ENCODE peak calls at places on chromosomes 4 and X, in five cellular contexts. V is A549, Q is H1, P is endodermal cell, W is transverse colon. U is an unnamed sample.

GRCh38 chrX:103687696-103688191 is 1.2 kb upstream of the MORF4L2 start:
- DNase-seq in V (peak; percentile 85), Q (peak; percentile 68), P (peak; percentile 94), W (peak; percentile 67), U (peak; percentile 23)

GRCh38 chr4:78057600-78058560 is 757 bp downstream of the FRAS1 start:
- DNase-seq in V (peak; percentile 33), Q (peak; percentile 61), P (peak; percentile 79), W (peak; percentile 40), U (peak; percentile 27)

GRCh38 chr4:13989496-13989895 is 362.0 kb upstream of the BOD1L1 start:
- DNase-seq in V (peak; percentile 10), Q (no peak), P (no peak), W (no peak), U (no peak)

GRCh38 chrX:49269768-49270248 is at the start of gene PPP1R3F:
- DNase-seq in V (no peak), Q (no peak), P (no peak), W (no peak), U (no peak)

GRCh38 chrX:116317409-116317808 is 119.0 kb upstream of the SLC6A14 start:
- DNase-seq in V (no peak), Q (no peak), P (peak; percentile 47), W (no peak), U (no peak)

GRCh38 chr4:3849140-3849539 is 83.0 kb downstream of the ADRA2C start:
- DNase-seq in V (no peak), Q (no peak), P (no peak), W (no peak), U (no peak)

GRCh38 chr4:25637581-25638220 is 17.9 kb upstream of the SLC34A2 start:
- DNase-seq in V (no peak), Q (no peak), P (no peak), W (no peak), U (no peak)

GRCh38 chr4:153764611-153765368 is 5.0 kb upstream of the RNF175 start:
- DNase-seq in V (no peak), Q (no peak), P (no peak), W (no peak), U (no peak)

GRCh38 chr4:121484633-121485032 is 103.8 kb upstream of the QRFPR start:
- DNase-seq in V (peak; percentile 38), Q (no peak), P (peak; percentile 77), W (no peak), U (no peak)

GRCh38 chrX:72108666-72109065 is 23.0 kb downstream of the RTL5 start:
- DNase-seq in V (no peak), Q (no peak), P (peak; percentile 9), W (no peak), U (no peak)

GRCh38 chr4:183571350-183572076 is 66.7 kb downstream of the ING2 start:
- DNase-seq in V (peak; percentile 36), Q (no peak), P (peak; percentile 55), W (peak; percentile 28), U (no peak)

GRCh38 chr4:69799337-69799736 is 38.9 kb upstream of the SULT1B1 start:
- DNase-seq in V (no peak), Q (no peak), P (no peak), W (no peak), U (no peak)

GRCh38 chrX:120739300-120739699 is 109.4 kb upstream of the C1GALT1C1 start:
- DNase-seq in V (no peak), Q (no peak), P (no peak), W (no peak), U (no peak)

GRCh38 chr4:62014982-62015739 is 815.0 kb downstream of the ADGRL3 start:
- DNase-seq in V (no peak), Q (no peak), P (no peak), W (no peak), U (no peak)

GRCh38 chr4:133584714-133585113 is 435.6 kb downstream of the PCDH10 start:
- DNase-seq in V (peak; percentile 7), Q (peak; percentile 49), P (peak; percentile 73), W (no peak), U (no peak)

GRCh38 chrX:916235-916609 is 285.6 kb downstream of the SHOX start:
- DNase-seq in V (no peak), Q (peak; percentile 42), P (no peak), W (no peak), U (no peak)

GRCh38 chrX:9659571-9660195 is 106.0 kb downstream of the GPR143 start:
- DNase-seq in V (no peak), Q (no peak), P (no peak), W (no peak), U (no peak)

GRCh38 chrX:21639775-21640174 is 18.4 kb downstream of the KLHL34 start:
- DNase-seq in V (no peak), Q (no peak), P (no peak), W (no peak), U (no peak)

GRCh38 chrX:15815779-15816452 is 25.6 kb downstream of the ZRSR2 start:
- DNase-seq in V (peak; percentile 44), Q (no peak), P (peak; percentile 80), W (peak; percentile 12), U (no peak)
- TF ChIP-seq CTCF in V (no peak), Q (peak; percentile 27), P (peak; percentile 77), W (no peak), U (no peak)

GRCh38 chr4:84940960-84941359 is 25.5 kb downstream of the WDFY3 start:
- DNase-seq in V (no peak), Q (no peak), P (no peak), W (no peak), U (no peak)

GRCh38 chr4:84939111-84939510 is 27.4 kb downstream of the WDFY3 start:
- DNase-seq in V (no peak), Q (no peak), P (no peak), W (no peak), U (no peak)

GRCh38 chr4:84948056-84948455 is 18.4 kb downstream of the WDFY3 start:
- DNase-seq in V (no peak), Q (no peak), P (no peak), W (no peak), U (no peak)

DNA sequence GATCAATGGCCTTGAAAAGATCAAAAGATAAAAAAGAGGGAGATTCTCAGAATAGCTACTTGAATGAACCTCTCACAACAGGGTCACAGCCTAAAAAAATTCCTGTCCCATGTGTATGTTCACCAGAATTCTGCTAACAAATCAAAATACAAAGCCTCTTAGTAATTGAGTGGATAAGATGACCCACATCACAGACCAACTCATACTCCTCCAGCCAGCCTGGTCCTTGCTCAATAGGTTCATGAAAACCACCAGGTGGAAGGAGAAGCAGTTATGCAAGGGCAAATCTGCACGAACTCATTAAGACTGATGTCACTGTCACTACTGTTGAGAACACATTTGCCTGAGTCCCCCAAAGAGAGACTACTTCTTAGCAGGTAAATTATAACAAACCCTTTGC is 21.5 kb downstream of the WDFY3 start:
- DNase-seq in V (no peak), Q (no peak), P (no peak), W (no peak), U (no peak)
- TF ChIP-seq CTCF in V (no peak), Q (no peak), P (no peak), W (no peak), U (no peak)

DNA sequence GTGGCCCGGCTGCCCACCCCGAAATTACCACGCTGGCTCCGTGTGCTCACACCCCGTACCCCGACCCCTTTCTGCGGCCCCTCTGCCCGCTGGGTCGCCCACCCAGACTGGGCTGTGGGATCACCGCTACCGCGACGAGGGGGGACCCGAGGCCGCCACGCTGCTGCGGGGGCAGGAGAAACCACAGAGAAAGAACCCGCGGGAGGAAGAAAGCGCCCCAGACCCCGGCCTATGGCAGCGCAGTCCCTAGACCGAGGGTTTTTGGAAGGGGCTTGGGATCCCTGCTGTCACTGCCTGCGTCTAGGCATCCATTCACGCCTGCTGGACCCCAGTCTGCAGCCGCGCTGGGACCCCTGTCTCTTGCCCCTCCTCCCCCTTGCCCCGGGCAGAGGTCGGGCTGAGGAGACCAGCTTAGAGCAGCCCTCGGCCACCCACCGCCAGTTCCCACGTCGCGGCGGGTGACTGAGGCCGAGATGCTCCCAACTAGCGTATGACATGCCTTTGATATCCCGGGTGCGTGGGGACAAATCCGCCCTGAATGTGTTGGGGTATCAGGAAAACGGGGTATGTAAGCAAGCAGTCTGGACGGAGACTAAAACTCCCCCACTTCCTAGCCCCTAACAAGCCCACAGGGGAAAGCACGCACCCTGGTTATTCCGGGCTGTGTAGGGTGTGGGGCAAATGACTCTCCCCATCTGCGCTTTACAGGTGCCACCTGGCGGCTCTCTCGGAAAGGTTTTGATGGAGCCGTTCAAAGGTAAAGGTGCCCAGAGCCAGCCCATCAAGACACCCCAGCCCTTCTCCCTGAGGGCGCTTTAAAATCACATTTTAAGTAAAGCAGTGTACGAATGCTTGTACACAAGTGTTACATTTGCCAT is 867 bp upstream of the INPP4B start:
- DNase-seq in V (peak; percentile 57), Q (peak; percentile 70), P (peak; percentile 85), W (peak; percentile 71), U (no peak)
- TF ChIP-seq CTCF in V (peak; percentile 59), Q (peak; percentile 75), P (peak; percentile 76), W (peak; percentile 55), U (no peak)

DNA sequence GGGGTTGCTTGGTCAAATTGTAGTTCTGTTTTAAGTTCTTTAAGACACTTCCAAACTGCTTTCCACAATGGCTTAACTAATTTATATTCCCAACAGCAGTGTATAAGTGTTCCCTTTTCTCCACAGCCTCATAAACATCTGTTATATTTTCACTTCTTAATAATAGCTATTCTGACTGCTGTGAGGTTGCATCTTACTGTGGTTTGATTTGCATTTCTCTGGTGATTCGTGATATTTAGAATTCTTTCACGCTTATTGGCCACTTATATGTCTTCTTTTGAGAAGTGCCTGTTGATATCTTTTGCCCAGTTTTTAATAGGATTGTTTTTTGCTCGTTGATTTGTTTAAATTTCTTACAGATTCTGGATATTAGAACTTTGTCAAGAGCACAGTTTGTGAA is 278.6 kb upstream of the ITM2A start:
- DNase-seq in V (no peak), Q (no peak), P (no peak), W (no peak), U (no peak)
- TF ChIP-seq CTCF in V (no peak), Q (no peak), P (no peak), W (no peak), U (no peak)

DNA sequence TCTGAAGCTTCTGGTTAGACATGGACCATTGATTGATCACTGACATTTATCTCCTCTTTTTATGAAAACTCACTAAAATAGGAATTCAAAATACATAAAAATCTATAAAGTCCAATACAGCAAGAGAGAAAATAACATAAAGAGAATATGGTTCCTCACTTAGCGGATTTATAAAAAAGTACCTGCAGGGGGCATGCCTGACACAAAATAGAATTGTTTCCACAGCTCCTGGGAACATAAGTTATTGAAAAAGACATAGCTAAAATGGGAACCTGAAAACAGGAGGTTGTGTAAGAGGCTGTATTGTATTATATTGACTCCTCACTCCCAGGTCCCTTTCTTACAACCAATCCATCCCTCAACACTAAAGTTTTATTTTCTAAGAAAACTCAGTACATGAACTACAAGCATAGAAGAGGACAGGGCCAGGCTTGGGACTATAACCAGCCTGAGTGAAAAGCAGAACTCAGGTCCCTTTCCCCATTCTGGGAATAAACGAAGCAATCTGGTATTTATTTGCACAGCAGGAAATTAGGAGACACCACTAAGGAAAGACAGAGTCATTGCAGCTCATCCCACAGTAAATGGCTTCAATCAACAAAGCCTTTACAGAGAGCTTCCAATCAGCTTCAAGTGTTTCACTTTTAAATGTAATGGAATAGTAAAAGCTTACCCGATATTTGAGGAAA is 121.1 kb upstream of the NDST4 start:
- DNase-seq in V (peak; percentile 18), Q (no peak), P (peak; percentile 47), W (no peak), U (no peak)
- TF ChIP-seq CTCF in V (peak; percentile 21), Q (no peak), P (peak; percentile 64), W (no peak), U (peak; percentile 54)

U was measured in natural killer cell.